ENCODE peak calls at places on chromosomes 7 and 10, in ten cellular contexts. G is fibroblast of the conjunctiva, J is Peyer's patch, B is H7, V is left colon, F is MM.1S, Y is NCI-H1092 treated with DMSO at 0.1 percent for 48 hours, K is substantia nigra, Z is GM04504, P is NCI-H510A treated with DMSO at 0.1 percent for 48 hours. S is an unnamed sample.

GRCh38 chr7:44293561-44294324 is 31.7 kb downstream of the CAMK2B start:
- DNase-seq in J (no peak), V (no peak), P (peak), F (no peak), Z (no peak), Y (no peak), K (no peak), G (no peak), B (peak), S (no peak)

GRCh38 chr10:99906470-99906869 is 103.3 kb downstream of the DNMBP start:
- DNase-seq in F (no peak), Y (no peak), J (peak), V (peak), P (no peak), K (no peak), G (peak), Z (peak), B (no peak), S (peak)

GRCh38 chr7:67716729-67717128 is 720.1 kb downstream of the TYW1 start:
- DNase-seq in K (no peak), J (no peak), G (no peak), F (no peak), P (no peak), Y (no peak), Z (no peak), B (no peak), V (no peak), S (peak)

GRCh38 chr7:98472391-98473002 is 71.6 kb upstream of the BAIAP2L1 start:
- DNase-seq in Y (no peak), V (no peak), B (no peak), F (no peak), J (no peak), K (no peak), G (no peak), Z (no peak), P (no peak), S (no peak)

GRCh38 chr10:125692932-125693847 is 10.2 kb upstream of the TEX36 start:
- DNase-seq in K (no peak), J (no peak), G (no peak), P (no peak), F (no peak), Y (no peak), B (no peak), V (no peak), Z (peak), S (no peak)

GRCh38 chr7:105277341-105277740 is 111.4 kb downstream of the SRPK2 start:
- DNase-seq in G (no peak), P (no peak), V (no peak), Y (no peak), F (no peak), Z (no peak), B (no peak), K (no peak), J (no peak), S (no peak)

GRCh38 chr10:101221479-101222246 is 7.6 kb downstream of the LBX1 start:
- DNase-seq in B (no peak), Z (no peak), J (no peak), Y (no peak), K (no peak), V (no peak), P (no peak), F (no peak), G (no peak), S (no peak)

GRCh38 chr10:107727762-107728317 is 563.3 kb upstream of the SORCS1 start:
- DNase-seq in Y (no peak), B (no peak), K (no peak), F (no peak), V (no peak), G (peak), P (no peak), J (no peak), Z (peak), S (no peak)

GRCh38 chr10:14617850-14618249 is 156.8 kb downstream of the FAM107B start:
- DNase-seq in F (no peak), Z (no peak), V (no peak), P (no peak), Y (no peak), B (no peak), J (no peak), K (no peak), G (no peak), S (no peak)

GRCh38 chr10:131830446-131831130 is 70.2 kb upstream of the PPP2R2D start:
- DNase-seq in P (no peak), F (no peak), K (no peak), Y (no peak), V (peak), J (peak), G (no peak), Z (no peak), B (no peak), S (no peak)

GRCh38 chr7:35797311-35797710 is 3.5 kb upstream of the SEPTIN7 start:
- DNase-seq in J (no peak), Z (no peak), K (no peak), Y (no peak), B (no peak), G (no peak), V (no peak), F (no peak), P (no peak), S (no peak)

GRCh38 chr10:79905322-79906314 is 43.3 kb downstream of the SFTPD start:
- DNase-seq in J (no peak), V (no peak), Y (no peak), G (no peak), K (no peak), F (peak), P (peak), B (no peak), Z (no peak), S (no peak)

GRCh38 chr10:48253970-48254657 is 20.4 kb downstream of the FRMPD2 start:
- DNase-seq in F (no peak), Y (no peak), V (no peak), K (no peak), G (no peak), P (no peak), J (no peak), B (no peak), Z (peak), S (no peak)

GRCh38 chr10:3435671-3436070 is 263.1 kb upstream of the PITRM1 start:
- DNase-seq in V (no peak), Z (no peak), J (no peak), B (no peak), G (no peak), Y (no peak), K (no peak), F (no peak), P (no peak), S (no peak)

GRCh38 chr7:116585967-116586366 is 61.1 kb downstream of the CAV1 start:
- DNase-seq in K (no peak), P (no peak), Z (no peak), Y (no peak), G (no peak), V (no peak), F (no peak), J (no peak), B (no peak), S (no peak)